ENCODE peak calls at places on chromosome 2, in eight cellular contexts. R is heart left ventricle, Z is Peyer's patch, K is H54, C is adrenal gland, I is vagina, L is A549, A is HCT116. G is an unnamed sample.
A peak's percentile ranks its signal among the peaks of the same experiment; 100 is the strongest.

GRCh38 chr2:44706584-44707553 is 234.6 kb upstream of the SIX3 start:
- DNase-seq in I (no peak), C (no peak), L (no peak), Z (no peak), K (no peak), A (no peak), R (no peak), G (no peak)

GRCh38 chr2:219281588-219281987 is 2.4 kb downstream of the DNAJB2 start:
- DNase-seq in I (no peak), K (no peak), L (no peak), C (no peak), R (no peak), Z (no peak), A (no peak), G (no peak)

GRCh38 chr2:138829326-138829725 is 49.1 kb upstream of the NXPH2 start:
- DNase-seq in Z (no peak), R (peak; percentile 43), C (peak; percentile 22), A (peak; percentile 41), I (no peak), K (no peak), L (peak; percentile 64), G (peak; percentile 57)

GRCh38 chr2:64862623-64863022 is 126.6 kb upstream of the SLC1A4 start:
- DNase-seq in C (no peak), A (no peak), R (no peak), L (no peak), I (no peak), K (no peak), Z (no peak), G (no peak)

GRCh38 chr2:37797081-37797480 is 125.6 kb upstream of the CDC42EP3 start:
- DNase-seq in K (no peak), A (no peak), C (no peak), Z (no peak), L (no peak), I (no peak), R (no peak), G (no peak)

GRCh38 chr2:126990605-126991532 is 92.2 kb downstream of the TEX51 start:
- DNase-seq in I (no peak), C (no peak), A (no peak), R (no peak), L (no peak), Z (no peak), K (no peak), G (no peak)

GRCh38 chr2:236133410-236134012 is 34.7 kb downstream of the GBX2 start:
- DNase-seq in I (no peak), R (no peak), Z (no peak), K (no peak), C (no peak), A (no peak), L (no peak), G (no peak)

GRCh38 chr2:20304411-20304810 is 46.2 kb downstream of the PUM2 start:
- DNase-seq in L (no peak), I (no peak), K (peak; percentile 8), Z (no peak), C (no peak), A (no peak), R (no peak), G (no peak)

GRCh38 chr2:235677276-235677788 is 183.5 kb downstream of the AGAP1 start:
- DNase-seq in R (no peak), A (no peak), K (no peak), Z (no peak), I (no peak), C (no peak), L (no peak), G (no peak)

GRCh38 chr2:219525533-219526232 is 11.4 kb downstream of the ASIC4 start:
- DNase-seq in L (no peak), Z (no peak), C (no peak), R (no peak), K (no peak), I (no peak), A (no peak), G (peak; percentile 84)

GRCh38 chr2:120565929-120566328 is 169.7 kb upstream of the GLI2 start:
- DNase-seq in L (no peak), R (no peak), I (no peak), K (no peak), Z (no peak), C (no peak), A (no peak), G (no peak)

GRCh38 chr2:95159690-95160449 is at the start of gene ZNF514:
- DNase-seq in Z (peak; percentile 85), L (peak; percentile 71), K (peak; percentile 75), R (peak; percentile 90), I (no peak), A (no peak), C (peak; percentile 73), G (peak; percentile 87)

GRCh38 chr2:241689306-241689705 is 2.7 kb upstream of the DTYMK start:
- DNase-seq in L (no peak), I (no peak), R (no peak), C (no peak), Z (no peak), A (no peak), K (no peak), G (no peak)

GRCh38 chr2:241692448-241692847 is 5.8 kb upstream of the DTYMK start:
- DNase-seq in Z (no peak), I (no peak), L (peak; percentile 37), C (no peak), R (no peak), A (no peak), K (no peak), G (no peak)

GRCh38 chr2:241690202-241690717 is 3.6 kb upstream of the DTYMK start:
- DNase-seq in I (no peak), A (no peak), Z (no peak), C (no peak), R (no peak), K (no peak), L (no peak), G (no peak)

GRCh38 chr2:241686322-241686648 is 330 bp downstream of the DTYMK start:
- DNase-seq in I (no peak), K (no peak), A (no peak), L (no peak), Z (no peak), C (no peak), R (no peak), G (peak; percentile 74)

DNA sequence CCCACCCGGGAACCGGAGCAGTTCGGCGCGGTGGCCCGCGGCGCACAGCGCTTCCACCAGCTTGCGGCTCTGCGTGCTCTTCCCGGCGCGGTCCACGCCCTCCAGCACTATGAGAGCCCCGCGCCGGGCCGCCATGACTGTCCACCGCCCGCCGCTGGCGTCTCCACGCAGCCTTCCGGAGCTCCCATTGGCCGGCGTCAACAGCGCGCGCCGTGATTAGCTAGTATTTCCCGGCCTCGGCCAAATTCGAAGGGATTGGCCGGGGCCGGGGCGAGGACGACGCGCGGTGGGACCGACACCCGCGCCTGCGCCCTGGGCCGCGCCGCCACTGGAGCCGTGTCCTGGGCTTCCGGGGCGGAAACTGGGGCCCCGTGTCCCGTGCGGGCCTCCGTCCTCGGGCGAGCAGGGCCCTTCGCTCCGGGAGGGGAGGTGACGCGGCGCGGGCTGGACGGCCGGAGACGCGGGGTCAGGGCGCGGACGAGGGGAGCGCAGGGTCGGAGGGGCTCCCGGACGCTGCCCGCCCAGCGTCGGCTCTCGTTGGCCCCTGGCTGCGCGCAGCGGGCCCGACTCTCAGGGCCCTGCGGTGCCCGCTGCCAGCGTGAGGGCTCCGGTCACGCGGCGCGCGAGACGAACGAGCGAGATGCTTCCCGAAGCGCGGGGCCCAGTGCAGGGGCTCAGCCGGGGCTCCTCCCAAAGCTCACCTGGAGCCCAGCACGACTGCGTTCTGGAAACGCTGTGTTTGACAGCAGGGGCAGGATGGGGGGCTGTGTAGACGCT is at the start of gene DTYMK:
- DNase-seq in A (peak; percentile 84), I (peak; percentile 95), L (peak; percentile 96), C (peak; percentile 96), R (peak; percentile 99), Z (peak; percentile 98), K (peak; percentile 96), G (peak; percentile 97)
- TF ChIP-seq POLR2A in A (no peak), I (peak; percentile 72), L (peak; percentile 73), C (peak; percentile 86), R (peak; percentile 13), Z (peak; percentile 74), K (peak; percentile 81), G (peak; percentile 92)

GRCh38 chr2:62705859-62706720 is 577 bp downstream of the EHBP1 start:
- DNase-seq in Z (peak; percentile 80), L (peak; percentile 80), I (peak; percentile 91), A (no peak), C (peak; percentile 80), R (peak; percentile 69), K (peak; percentile 26), G (peak; percentile 63)
- TF ChIP-seq POLR2A in Z (no peak), L (peak; percentile 9), I (no peak), A (no peak), C (no peak), R (no peak), K (no peak), G (no peak)

GRCh38 chr2:229265727-229266126 is 5.4 kb downstream of the PID1 start:
- DNase-seq in Z (no peak), L (no peak), A (no peak), I (no peak), C (no peak), K (no peak), R (no peak), G (no peak)
- TF ChIP-seq POLR2A in Z (no peak), L (no peak), A (no peak), I (no peak), C (no peak), K (no peak), R (no peak), G (no peak)

DNA sequence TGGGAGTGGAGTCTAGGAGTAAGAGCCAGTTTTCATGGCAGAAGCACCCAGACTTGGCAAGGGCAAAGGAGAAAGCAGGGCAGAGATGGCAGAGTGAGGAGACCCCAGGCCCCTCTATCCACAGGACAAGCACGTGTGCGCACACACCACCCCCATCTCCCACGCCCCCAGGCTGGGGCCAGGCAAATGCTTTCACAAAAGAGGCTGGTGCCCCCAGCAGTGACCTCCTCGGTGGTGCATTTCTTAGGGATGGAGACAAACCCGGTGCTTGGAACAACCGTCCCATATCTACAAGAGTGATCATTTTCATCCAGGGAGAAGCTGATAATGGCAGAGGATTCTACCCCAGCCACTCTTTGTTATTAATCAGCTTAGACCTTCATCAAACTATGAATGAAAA is 62.0 kb downstream of the KCNF1 start:
- DNase-seq in A (no peak), K (no peak), L (no peak), Z (no peak), C (no peak), R (no peak), I (no peak), G (no peak)
- TF ChIP-seq POLR2A in A (no peak), K (no peak), L (no peak), Z (no peak), C (no peak), R (no peak), I (no peak), G (no peak)

DNA sequence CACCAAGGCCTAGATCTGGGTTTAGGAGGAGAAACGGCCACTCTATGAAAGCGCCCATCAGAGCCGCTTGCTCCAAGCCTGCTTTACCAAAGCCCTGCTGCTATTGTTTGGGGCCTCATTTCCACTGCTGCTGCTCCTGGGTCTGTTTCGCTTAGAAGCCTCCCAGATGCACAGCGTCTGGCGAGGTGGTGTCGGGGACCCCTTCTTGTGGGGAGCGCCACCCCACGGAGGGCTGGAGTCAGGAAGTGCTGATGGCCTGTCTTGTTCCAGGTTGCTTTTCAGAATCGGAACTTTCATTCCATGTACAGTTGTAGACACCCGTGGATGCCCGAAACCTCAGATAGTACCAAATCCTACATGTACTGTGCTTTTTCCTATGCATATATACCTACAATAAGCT is 204.9 kb upstream of the TWIST2 start:
- DNase-seq in R (no peak), K (no peak), I (no peak), A (no peak), C (no peak), Z (no peak), L (no peak), G (no peak)
- TF ChIP-seq POLR2A in R (no peak), K (no peak), I (no peak), A (no peak), C (no peak), Z (no peak), L (no peak), G (no peak)